ENCODE peak calls at places on chromosomes 7 and 10, in seven cellular contexts. One of them, this sample, is unnamed.

GRCh38 chr10:75099952-75100763 is 11.3 kb upstream of the SAMD8 start:
- DNase-seq in ascending aorta: no peak
- DNase-seq in AG04449: no peak
- DNase-seq in cardiac muscle cell: peak; percentile 76
- DNase-seq in mucosa of descending colon: peak; percentile 88
- DNase-seq in GM13977: peak; percentile 88
- DNase-seq in esophagus squamous epithelium: no peak
- DNase-seq in this sample: no peak

GRCh38 chr7:74453321-74454011 is at the start of gene GTF2IRD1:
- DNase-seq in ascending aorta: peak; percentile 27
- DNase-seq in AG04449: peak; percentile 9
- DNase-seq in cardiac muscle cell: peak; percentile 80
- DNase-seq in mucosa of descending colon: peak; percentile 82
- DNase-seq in GM13977: peak; percentile 84
- DNase-seq in esophagus squamous epithelium: no peak
- DNase-seq in this sample: peak; percentile 52

GRCh38 chr7:40001649-40002048 is 51.6 kb downstream of the CDK13 start:
- DNase-seq in ascending aorta: no peak
- DNase-seq in AG04449: no peak
- DNase-seq in cardiac muscle cell: no peak
- DNase-seq in mucosa of descending colon: no peak
- DNase-seq in GM13977: no peak
- DNase-seq in esophagus squamous epithelium: no peak
- DNase-seq in this sample: no peak

GRCh38 chr10:28127881-28128280 is 129.0 kb upstream of the ODAD2 start:
- DNase-seq in ascending aorta: no peak
- DNase-seq in AG04449: no peak
- DNase-seq in cardiac muscle cell: no peak
- DNase-seq in mucosa of descending colon: no peak
- DNase-seq in GM13977: no peak
- DNase-seq in esophagus squamous epithelium: no peak
- DNase-seq in this sample: no peak

GRCh38 chr10:56836659-56837058 is 475.6 kb upstream of the ZWINT start:
- DNase-seq in ascending aorta: no peak
- DNase-seq in AG04449: no peak
- DNase-seq in cardiac muscle cell: no peak
- DNase-seq in mucosa of descending colon: no peak
- DNase-seq in GM13977: no peak
- DNase-seq in esophagus squamous epithelium: no peak
- DNase-seq in this sample: no peak

GRCh38 chr10:82358486-82359097 is 483.6 kb downstream of the NRG3 start:
- DNase-seq in ascending aorta: no peak
- DNase-seq in AG04449: no peak
- DNase-seq in cardiac muscle cell: peak; percentile 79
- DNase-seq in mucosa of descending colon: no peak
- DNase-seq in GM13977: no peak
- DNase-seq in esophagus squamous epithelium: no peak
- DNase-seq in this sample: no peak

GRCh38 chr10:7551891-7552731 is 114.7 kb downstream of the ITIH5 start:
- DNase-seq in ascending aorta: no peak
- DNase-seq in AG04449: no peak
- DNase-seq in cardiac muscle cell: no peak
- DNase-seq in mucosa of descending colon: no peak
- DNase-seq in GM13977: no peak
- DNase-seq in esophagus squamous epithelium: no peak
- DNase-seq in this sample: no peak

GRCh38 chr10:102773320-102773719 is 29.6 kb downstream of the WBP1L start:
- DNase-seq in ascending aorta: no peak
- DNase-seq in AG04449: no peak
- DNase-seq in cardiac muscle cell: no peak
- DNase-seq in mucosa of descending colon: no peak
- DNase-seq in GM13977: no peak
- DNase-seq in esophagus squamous epithelium: no peak
- DNase-seq in this sample: no peak

GRCh38 chr7:5661941-5662340 is 119.5 kb downstream of the RNF216 start:
- DNase-seq in ascending aorta: no peak
- DNase-seq in AG04449: no peak
- DNase-seq in cardiac muscle cell: no peak
- DNase-seq in mucosa of descending colon: no peak
- DNase-seq in GM13977: peak; percentile 45
- DNase-seq in esophagus squamous epithelium: no peak
- DNase-seq in this sample: no peak

GRCh38 chr10:127344346-127344745 is 148.0 kb upstream of the INSYN2A start:
- DNase-seq in ascending aorta: no peak
- DNase-seq in AG04449: no peak
- DNase-seq in cardiac muscle cell: no peak
- DNase-seq in mucosa of descending colon: no peak
- DNase-seq in GM13977: no peak
- DNase-seq in esophagus squamous epithelium: no peak
- DNase-seq in this sample: no peak

GRCh38 chr7:137816696-137817320 is 30.0 kb downstream of the DGKI start:
- DNase-seq in ascending aorta: no peak
- DNase-seq in AG04449: no peak
- DNase-seq in cardiac muscle cell: peak; percentile 32
- DNase-seq in mucosa of descending colon: no peak
- DNase-seq in GM13977: no peak
- DNase-seq in esophagus squamous epithelium: no peak
- DNase-seq in this sample: no peak

GRCh38 chr7:109387530-109387929 is 817.9 kb downstream of the DNAJB9 start:
- DNase-seq in ascending aorta: no peak
- DNase-seq in AG04449: no peak
- DNase-seq in cardiac muscle cell: no peak
- DNase-seq in mucosa of descending colon: peak; percentile 12
- DNase-seq in GM13977: no peak
- DNase-seq in esophagus squamous epithelium: no peak
- DNase-seq in this sample: no peak

GRCh38 chr7:155889636-155890508 is 77.6 kb upstream of the SHH start:
- DNase-seq in ascending aorta: no peak
- DNase-seq in AG04449: no peak
- DNase-seq in cardiac muscle cell: no peak
- DNase-seq in mucosa of descending colon: peak; percentile 87
- DNase-seq in GM13977: no peak
- DNase-seq in esophagus squamous epithelium: no peak
- DNase-seq in this sample: no peak

GRCh38 chr7:22855049-22855392 is 32.4 kb upstream of the TOMM7 start:
- DNase-seq in ascending aorta: no peak
- DNase-seq in AG04449: no peak
- DNase-seq in cardiac muscle cell: no peak
- DNase-seq in mucosa of descending colon: no peak
- DNase-seq in GM13977: peak; percentile 36
- DNase-seq in esophagus squamous epithelium: no peak
- DNase-seq in this sample: no peak

GRCh38 chr10:81179805-81180452 is 642.2 kb downstream of the SH2D4B start:
- DNase-seq in ascending aorta: no peak
- DNase-seq in AG04449: no peak
- DNase-seq in cardiac muscle cell: no peak
- DNase-seq in mucosa of descending colon: no peak
- DNase-seq in GM13977: peak; percentile 27
- DNase-seq in esophagus squamous epithelium: no peak
- DNase-seq in this sample: no peak

GRCh38 chr10:50625663-50626062 is 1.9 kb upstream of the SGMS1 start:
- DNase-seq in ascending aorta: no peak
- DNase-seq in AG04449: no peak
- DNase-seq in cardiac muscle cell: peak; percentile 36
- DNase-seq in mucosa of descending colon: no peak
- DNase-seq in GM13977: peak; percentile 21
- DNase-seq in esophagus squamous epithelium: no peak
- DNase-seq in this sample: no peak

GRCh38 chr10:114044251-114045070 is 795 bp downstream of the ADRB1 start:
- DNase-seq in ascending aorta: no peak
- DNase-seq in AG04449: no peak
- DNase-seq in cardiac muscle cell: no peak
- DNase-seq in mucosa of descending colon: peak; percentile 29
- DNase-seq in GM13977: peak; percentile 38
- DNase-seq in esophagus squamous epithelium: no peak
- DNase-seq in this sample: no peak

GRCh38 chr10:126262186-126262838 is 126.0 kb downstream of the ADAM12 start:
- DNase-seq in ascending aorta: no peak
- DNase-seq in AG04449: no peak
- DNase-seq in cardiac muscle cell: no peak
- DNase-seq in mucosa of descending colon: no peak
- DNase-seq in GM13977: no peak
- DNase-seq in esophagus squamous epithelium: no peak
- DNase-seq in this sample: no peak

DNA sequence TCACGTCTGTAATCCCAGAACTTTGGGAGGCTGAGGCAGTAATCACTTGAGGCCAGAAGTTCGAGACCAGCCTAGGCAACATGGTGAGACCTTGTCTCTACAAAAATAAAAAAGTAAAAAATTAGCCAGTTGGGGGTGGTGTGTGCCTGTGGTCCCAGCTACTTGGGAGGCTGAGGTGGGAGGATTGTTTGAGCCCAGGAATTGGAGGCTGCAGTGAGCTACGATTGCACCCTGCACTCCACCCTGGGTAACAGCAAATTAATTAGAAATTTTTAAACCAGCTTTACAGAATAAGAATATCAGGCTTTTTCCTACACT is 136.0 kb downstream of the EPC1 start:
- DNase-seq in ascending aorta: no peak
- DNase-seq in AG04449: no peak
- DNase-seq in cardiac muscle cell: no peak
- DNase-seq in mucosa of descending colon: no peak
- DNase-seq in GM13977: no peak
- DNase-seq in esophagus squamous epithelium: no peak
- DNase-seq in this sample: no peak
- TF ChIP-seq CTCF in ascending aorta: no peak
- TF ChIP-seq CTCF in AG04449: no peak
- TF ChIP-seq CTCF in cardiac muscle cell: no peak
- TF ChIP-seq CTCF in mucosa of descending colon: peak; percentile 13
- TF ChIP-seq CTCF in GM13977: no peak
- TF ChIP-seq CTCF in esophagus squamous epithelium: no peak
- TF ChIP-seq CTCF in this sample: no peak

DNA sequence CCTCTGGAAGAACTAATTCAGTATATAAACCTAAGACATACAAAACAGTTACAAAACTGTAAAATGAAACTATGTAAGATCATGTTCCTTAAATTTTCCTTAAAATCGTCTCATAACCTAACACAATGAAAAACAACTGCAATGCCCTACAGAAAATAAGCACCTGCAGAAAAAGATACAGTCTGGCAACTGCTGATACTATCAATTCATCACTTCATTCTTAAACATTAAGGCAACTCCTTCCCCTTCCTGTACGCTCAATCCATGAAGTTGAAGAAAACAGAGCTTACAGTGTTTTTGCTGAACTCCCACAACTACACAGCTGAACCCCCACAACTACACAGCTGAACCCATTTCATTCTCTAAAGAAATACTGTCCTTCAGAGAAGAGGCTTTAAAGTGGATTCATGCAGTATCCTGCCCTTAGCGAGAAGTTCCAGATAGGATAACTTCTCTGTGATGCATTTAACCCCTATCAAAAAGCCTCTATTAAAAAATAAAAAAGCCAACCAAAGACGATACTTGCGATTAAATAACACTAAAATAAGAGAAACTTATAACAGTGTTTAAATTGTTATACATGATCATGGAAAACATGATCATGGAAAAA is 50.0 kb downstream of the JMJD1C start:
- DNase-seq in ascending aorta: no peak
- DNase-seq in AG04449: no peak
- DNase-seq in cardiac muscle cell: no peak
- DNase-seq in mucosa of descending colon: no peak
- DNase-seq in GM13977: no peak
- DNase-seq in esophagus squamous epithelium: no peak
- DNase-seq in this sample: no peak
- TF ChIP-seq CTCF in ascending aorta: no peak
- TF ChIP-seq CTCF in AG04449: no peak
- TF ChIP-seq CTCF in cardiac muscle cell: no peak
- TF ChIP-seq CTCF in mucosa of descending colon: no peak
- TF ChIP-seq CTCF in GM13977: no peak
- TF ChIP-seq CTCF in esophagus squamous epithelium: no peak
- TF ChIP-seq CTCF in this sample: no peak

GRCh38 chr7:24982917-24983316 is 2.9 kb upstream of the OSBPL3 start:
- DNase-seq in ascending aorta: no peak
- DNase-seq in AG04449: no peak
- DNase-seq in cardiac muscle cell: no peak
- DNase-seq in mucosa of descending colon: no peak
- DNase-seq in GM13977: no peak
- DNase-seq in esophagus squamous epithelium: no peak
- DNase-seq in this sample: no peak
- TF ChIP-seq CTCF in ascending aorta: no peak
- TF ChIP-seq CTCF in AG04449: peak; percentile 7
- TF ChIP-seq CTCF in cardiac muscle cell: peak; percentile 35
- TF ChIP-seq CTCF in mucosa of descending colon: no peak
- TF ChIP-seq CTCF in GM13977: peak; percentile 35
- TF ChIP-seq CTCF in esophagus squamous epithelium: no peak
- TF ChIP-seq CTCF in this sample: peak; percentile 20

DNA sequence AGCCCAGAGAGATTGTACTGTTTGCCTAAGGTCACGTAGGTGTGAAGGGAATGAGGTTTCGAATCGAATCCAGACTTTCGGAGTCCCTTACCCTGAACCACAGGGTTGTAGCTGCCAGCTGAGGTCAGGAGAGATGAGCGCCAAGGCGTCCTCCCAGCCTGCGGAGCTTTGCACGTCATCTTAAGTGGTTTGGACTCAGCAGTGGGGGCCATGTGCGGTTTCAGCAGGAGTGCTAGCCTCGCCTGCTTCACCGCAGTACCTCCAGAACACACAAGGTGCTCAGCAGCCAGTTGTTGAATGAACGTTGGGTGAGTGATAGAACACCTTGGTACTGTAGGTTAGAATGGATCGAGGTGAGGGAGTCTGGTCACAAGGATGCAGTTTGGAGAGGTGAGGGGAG is 74.9 kb upstream of the PPIF start:
- DNase-seq in ascending aorta: no peak
- DNase-seq in AG04449: no peak
- DNase-seq in cardiac muscle cell: no peak
- DNase-seq in mucosa of descending colon: no peak
- DNase-seq in GM13977: no peak
- DNase-seq in esophagus squamous epithelium: no peak
- DNase-seq in this sample: no peak
- TF ChIP-seq CTCF in ascending aorta: no peak
- TF ChIP-seq CTCF in AG04449: no peak
- TF ChIP-seq CTCF in cardiac muscle cell: no peak
- TF ChIP-seq CTCF in mucosa of descending colon: no peak
- TF ChIP-seq CTCF in GM13977: no peak
- TF ChIP-seq CTCF in esophagus squamous epithelium: no peak
- TF ChIP-seq CTCF in this sample: no peak

GRCh38 chr7:27635728-27636127 is 27.0 kb downstream of the HIBADH start:
- DNase-seq in ascending aorta: no peak
- DNase-seq in AG04449: no peak
- DNase-seq in cardiac muscle cell: no peak
- DNase-seq in mucosa of descending colon: no peak
- DNase-seq in GM13977: no peak
- DNase-seq in esophagus squamous epithelium: no peak
- DNase-seq in this sample: no peak

GRCh38 chr7:27633062-27633461 is 29.6 kb downstream of the HIBADH start:
- DNase-seq in ascending aorta: no peak
- DNase-seq in AG04449: no peak
- DNase-seq in cardiac muscle cell: no peak
- DNase-seq in mucosa of descending colon: no peak
- DNase-seq in GM13977: no peak
- DNase-seq in esophagus squamous epithelium: no peak
- DNase-seq in this sample: no peak

GRCh38 chr7:27640914-27641570 is 21.6 kb downstream of the HIBADH start:
- DNase-seq in ascending aorta: no peak
- DNase-seq in AG04449: peak; percentile 26
- DNase-seq in cardiac muscle cell: peak; percentile 76
- DNase-seq in mucosa of descending colon: no peak
- DNase-seq in GM13977: no peak
- DNase-seq in esophagus squamous epithelium: no peak
- DNase-seq in this sample: no peak

GRCh38 chr7:27634892-27635538 is 27.7 kb downstream of the HIBADH start:
- DNase-seq in ascending aorta: no peak
- DNase-seq in AG04449: no peak
- DNase-seq in cardiac muscle cell: no peak
- DNase-seq in mucosa of descending colon: no peak
- DNase-seq in GM13977: no peak
- DNase-seq in esophagus squamous epithelium: no peak
- DNase-seq in this sample: no peak

GRCh38 chr7:27636326-27637006 is 26.2 kb downstream of the HIBADH start:
- DNase-seq in ascending aorta: no peak
- DNase-seq in AG04449: no peak
- DNase-seq in cardiac muscle cell: peak; percentile 65
- DNase-seq in mucosa of descending colon: no peak
- DNase-seq in GM13977: no peak
- DNase-seq in esophagus squamous epithelium: no peak
- DNase-seq in this sample: no peak
- TF ChIP-seq CTCF in ascending aorta: no peak
- TF ChIP-seq CTCF in AG04449: no peak
- TF ChIP-seq CTCF in cardiac muscle cell: no peak
- TF ChIP-seq CTCF in mucosa of descending colon: no peak
- TF ChIP-seq CTCF in GM13977: no peak
- TF ChIP-seq CTCF in esophagus squamous epithelium: no peak
- TF ChIP-seq CTCF in this sample: no peak

This sample was measured in AG09319.